ENCODE peak calls at places on chromosomes 3 and 15, in seven cellular contexts. N is K562, P is B cell, K is mucosa of descending colon, S is astrocyte, F is cardiac muscle cell, T is GM23338. G is an unnamed sample.

GRCh38 chr3:167184511-167184910 is 195.6 kb downstream of the ZBBX start:
- DNase-seq in P (no peak), T (peak), F (peak), S (no peak), K (no peak), N (no peak), G (no peak)

GRCh38 chr3:52721002-52721741 is 15.3 kb downstream of the SPCS1 start:
- DNase-seq in T (no peak), P (no peak), F (no peak), K (no peak), S (no peak), N (no peak), G (no peak)

GRCh38 chr3:52345521-52346110 is 29.5 kb downstream of the DNAH1 start:
- DNase-seq in F (no peak), N (no peak), S (no peak), K (no peak), T (no peak), P (no peak), G (no peak)

GRCh38 chr15:99017322-99017701 is 9.7 kb upstream of the PGPEP1L start:
- DNase-seq in N (no peak), F (no peak), T (no peak), P (no peak), S (no peak), K (no peak), G (no peak)

GRCh38 chr3:20905210-20905805 is 719.3 kb upstream of the SGO1 start:
- DNase-seq in K (no peak), N (peak), S (no peak), F (no peak), T (no peak), P (no peak), G (no peak)

GRCh38 chr3:99479768-99480167 is 158.6 kb upstream of the COL8A1 start:
- DNase-seq in S (no peak), K (no peak), P (no peak), N (no peak), T (no peak), F (no peak), G (no peak)

GRCh38 chr3:17136251-17136721 is 251.5 kb downstream of the PLCL2 start:
- DNase-seq in F (peak), T (no peak), N (no peak), K (no peak), S (no peak), P (no peak), G (no peak)

GRCh38 chr3:31724681-31725080 is 192.0 kb downstream of the STT3B start:
- DNase-seq in N (no peak), P (peak), K (no peak), T (peak), F (no peak), S (no peak), G (peak)

GRCh38 chr3:175479175-175479574 is 620.0 kb downstream of the NAALADL2 start:
- DNase-seq in T (no peak), N (no peak), K (no peak), P (no peak), F (no peak), S (no peak), G (no peak)

GRCh38 chr3:177284383-177284881 is 87.2 kb upstream of the TBL1XR1 start:
- DNase-seq in S (peak), T (peak), F (peak), P (no peak), K (no peak), N (peak), G (no peak)

GRCh38 chr3:16280671-16281070 is 15.7 kb downstream of the OXNAD1 start:
- DNase-seq in K (no peak), P (no peak), F (no peak), N (no peak), S (no peak), T (no peak), G (no peak)

GRCh38 chr3:157398598-157398997 is 38.1 kb upstream of the PTX3 start:
- DNase-seq in F (no peak), T (no peak), S (no peak), P (no peak), N (no peak), K (no peak), G (no peak)

GRCh38 chr15:48719668-48720067 is 74.2 kb upstream of the FBN1 start:
- DNase-seq in K (no peak), F (no peak), S (no peak), T (no peak), N (peak), P (no peak), G (no peak)

GRCh38 chr15:59699810-59700431 is 10.8 kb upstream of the BNIP2 start:
- DNase-seq in S (peak), K (no peak), F (no peak), P (no peak), T (no peak), N (no peak), G (no peak)

GRCh38 chr3:156516284-156516683 is 38.6 kb downstream of the SSR3 start:
- DNase-seq in S (no peak), K (no peak), P (no peak), F (peak), T (no peak), N (no peak), G (no peak)

GRCh38 chr15:22968356-22968755 is 11.8 kb downstream of the CYFIP1 start:
- DNase-seq in P (no peak), S (peak), K (no peak), N (no peak), T (no peak), F (no peak), G (no peak)

GRCh38 chr15:57667171-57667924 is 39.2 kb upstream of the POLR2M start:
- DNase-seq in P (no peak), S (peak), K (no peak), N (no peak), F (peak), T (peak), G (no peak)

GRCh38 chr3:4011136-4011535 is 211.9 kb downstream of the LRRN1 start:
- DNase-seq in T (no peak), S (no peak), P (no peak), F (no peak), K (no peak), N (no peak), G (no peak)

GRCh38 chr3:197466586-197467399 is 89.0 kb downstream of the BDH1 start:
- DNase-seq in S (peak), P (no peak), F (no peak), N (no peak), T (no peak), K (no peak), G (no peak)

GRCh38 chr3:24454862-24455261 is 39.8 kb downstream of the THRB start:
- DNase-seq in T (no peak), P (no peak), F (no peak), N (no peak), K (no peak), S (no peak), G (no peak)

GRCh38 chr3:5095879-5096278 is 26.2 kb upstream of the ARL8B start:
- DNase-seq in T (peak), K (no peak), P (peak), F (peak), S (peak), N (no peak), G (no peak)

GRCh38 chr15:90592144-90592887 is 62.6 kb downstream of the CRTC3 start:
- DNase-seq in N (no peak), T (no peak), K (no peak), P (no peak), S (peak), F (no peak), G (no peak)

GRCh38 chr15:93800805-93801204 is 430.6 kb upstream of the MCTP2 start:
- DNase-seq in F (no peak), K (no peak), S (no peak), T (peak), N (no peak), P (no peak), G (no peak)
- TF ChIP-seq CTCF in F (no peak), K (no peak), S (no peak), T (no peak), N (no peak), P (no peak), G (no peak)

DNA sequence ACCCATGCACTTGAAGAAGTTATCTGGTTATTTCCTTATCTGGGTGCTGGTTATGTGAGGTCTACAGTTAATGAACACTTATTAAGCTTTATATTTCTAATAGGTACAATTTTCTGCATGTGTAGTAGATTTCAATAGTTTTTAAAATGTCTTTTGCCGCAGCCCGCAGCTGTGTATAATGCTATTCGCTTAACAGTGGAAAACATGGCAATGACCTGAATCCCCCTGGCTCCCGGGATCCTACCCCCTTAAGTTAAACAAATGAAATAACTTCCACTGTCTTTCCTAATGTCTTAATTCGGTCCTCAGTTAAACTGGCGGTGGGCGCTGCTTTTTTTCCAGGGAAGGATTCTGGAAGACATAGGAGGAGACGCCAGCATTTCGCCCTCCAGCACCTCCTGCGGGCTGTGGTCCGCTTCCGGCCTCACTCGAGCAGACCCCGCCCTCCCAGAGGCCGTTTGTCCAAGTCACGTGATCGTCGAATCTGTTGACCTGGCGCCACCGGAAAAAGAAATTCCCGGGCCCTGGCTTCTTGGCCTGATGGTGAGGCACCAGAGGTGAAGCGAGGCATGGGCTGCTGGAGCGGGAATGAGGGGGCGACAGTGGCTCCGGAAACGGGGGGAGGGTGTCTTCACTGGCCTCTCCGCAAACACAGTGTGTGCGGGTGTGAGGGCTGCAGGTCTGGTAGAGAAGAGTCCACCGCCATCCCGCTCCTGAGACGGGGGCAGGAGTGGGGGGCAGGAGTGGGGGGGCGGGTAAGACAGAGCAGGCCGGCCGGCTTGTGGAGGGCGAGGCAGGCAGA is 45.6 kb upstream of the CSPG4 start:
- DNase-seq in P (peak), N (peak), T (peak), F (peak), K (peak), S (peak), G (peak)
- TF ChIP-seq CTCF in P (no peak), N (peak), T (peak), F (peak), K (no peak), S (peak), G (peak)

GRCh38 chr3:194333212-194333980 is 17.7 kb downstream of the CPN2 start:
- DNase-seq in T (peak), K (peak), P (peak), N (peak), S (peak), F (peak), G (peak)
- TF ChIP-seq CTCF in T (peak), K (peak), P (peak), N (peak), S (peak), F (peak), G (peak)

DNA sequence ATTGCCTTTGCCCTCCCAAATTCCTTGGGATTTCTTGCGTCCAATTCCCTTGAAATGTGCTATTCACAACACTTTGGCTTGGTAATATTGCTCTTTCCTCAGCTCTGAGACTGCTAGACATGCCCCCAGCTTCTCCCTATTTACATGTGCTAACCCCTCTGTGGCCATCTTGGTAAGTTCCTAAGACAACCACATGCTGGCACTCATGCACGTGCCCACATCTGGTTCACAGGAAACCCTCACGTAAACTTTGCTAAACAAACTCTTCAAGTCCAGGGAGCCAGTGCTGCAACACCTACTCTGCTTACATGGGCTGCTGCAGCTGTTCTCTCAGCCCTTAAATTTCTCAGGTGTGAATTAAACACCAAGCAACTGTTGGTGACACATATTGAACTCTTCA is 121.8 kb downstream of the ADAMTSL3 start:
- DNase-seq in T (peak), P (no peak), F (no peak), K (no peak), S (no peak), N (no peak), G (no peak)
- TF ChIP-seq CTCF in T (no peak), P (no peak), F (no peak), K (no peak), S (no peak), N (no peak), G (no peak)

DNA sequence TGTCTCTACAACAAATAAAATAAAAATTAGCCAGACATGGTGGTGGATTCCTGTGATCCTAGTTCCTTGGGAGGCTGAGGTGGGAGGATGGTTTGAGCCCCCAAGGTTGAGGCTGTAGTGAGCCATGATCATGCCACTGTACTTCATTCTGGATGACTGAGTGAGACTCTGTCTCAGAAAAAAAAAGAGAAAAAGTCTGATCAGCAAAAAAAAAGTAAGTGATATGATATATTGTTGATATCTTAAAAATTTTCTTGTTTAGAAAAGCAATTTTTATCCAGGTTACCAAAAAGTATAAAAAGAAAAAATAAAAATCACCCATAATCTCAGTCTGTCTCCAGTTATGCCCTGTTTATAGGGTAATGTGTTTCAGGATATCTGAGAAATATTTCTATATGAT is 251.4 kb downstream of the OTOL1 start:
- DNase-seq in T (no peak), P (no peak), N (no peak), S (no peak), K (no peak), F (no peak), G (no peak)
- TF ChIP-seq CTCF in T (no peak), P (no peak), N (no peak), S (no peak), K (no peak), F (no peak), G (no peak)